ENCODE peak calls at places on chromosomes 16 and 17, in eight cellular contexts. U, Y, M, W, H, P, R and I are unnamed samples. For H3K4me1, the result is how much of the 10 kb centered on the place peaks cover.

GRCh38 chr16:27445502-27446175 is 43.7 kb downstream of the IL21R start:
- DNase-seq in H (peak), Y (no peak), P (no peak), R (peak), W (no peak), U (no peak), M (no peak), I (no peak)

GRCh38 chr16:82633964-82634600 is 7.3 kb downstream of the CDH13 start:
- DNase-seq in W (no peak), H (peak), R (no peak), U (no peak), P (no peak), Y (no peak), M (no peak), I (no peak)

GRCh38 chr16:85376292-85377095 is 236.6 kb upstream of the GSE1 start:
- DNase-seq in H (peak), P (no peak), M (no peak), Y (no peak), W (no peak), R (no peak), U (peak), I (no peak)

GRCh38 chr17:80987941-80988461 is 3.6 kb upstream of the CHMP6 start:
- DNase-seq in Y (no peak), R (peak), W (no peak), H (peak), U (no peak), M (peak), P (no peak), I (no peak)

GRCh38 chr16:48123104-48123788 is 32.5 kb downstream of the ABCC12 start:
- DNase-seq in W (peak), Y (no peak), M (no peak), R (no peak), H (no peak), P (no peak), U (no peak), I (no peak)

GRCh38 chr17:41484920-41485904 is 4.3 kb upstream of the KRT35 start:
- DNase-seq in U (no peak), H (no peak), M (no peak), Y (no peak), R (peak), P (no peak), W (no peak), I (no peak)

GRCh38 chr16:22055881-22056280 is 36.5 kb upstream of the VWA3A start:
- DNase-seq in M (no peak), Y (no peak), H (no peak), U (no peak), P (no peak), R (no peak), W (no peak), I (no peak)

GRCh38 chr17:35368086-35368824 is 5.2 kb downstream of the SLFN11 start:
- DNase-seq in U (peak), P (no peak), R (no peak), W (no peak), H (no peak), M (no peak), Y (peak), I (no peak)

GRCh38 chr17:75828051-75828400 is 16.2 kb downstream of the UNC13D start:
- DNase-seq in Y (no peak), U (no peak), H (no peak), W (no peak), M (peak), R (no peak), P (no peak), I (no peak)

GRCh38 chr16:83162791-83163190 is 536.0 kb downstream of the CDH13 start:
- DNase-seq in R (no peak), H (no peak), P (no peak), Y (no peak), U (no peak), W (no peak), M (no peak), I (no peak)

GRCh38 chr16:2751577-2752034 is 832 bp upstream of the SRRM2 start:
- DNase-seq in H (no peak), M (no peak), R (no peak), W (peak), Y (peak), U (no peak), P (no peak), I (no peak)

GRCh38 chr17:3796110-3796821 is 4.7 kb downstream of the ITGAE start:
- DNase-seq in M (no peak), P (no peak), R (no peak), H (no peak), W (no peak), U (no peak), Y (peak), I (no peak)

GRCh38 chr16:67632415-67633172 is 12.3 kb upstream of the CARMIL2 start:
- DNase-seq in M (no peak), W (no peak), H (no peak), P (no peak), R (no peak), Y (no peak), U (no peak), I (no peak)

GRCh38 chr17:62626719-62627218 is 701 bp upstream of the MRC2 start:
- DNase-seq in Y (no peak), H (peak), M (no peak), W (peak), P (peak), R (peak), U (no peak), I (no peak)

GRCh38 chr17:74862108-74862901 is 2.6 kb upstream of the GRIN2C start:
- DNase-seq in Y (peak), M (no peak), R (peak), U (peak), P (peak), H (peak), W (peak), I (no peak)

GRCh38 chr16:47986031-47986430 is 169.8 kb downstream of the ABCC12 start:
- DNase-seq in W (no peak), R (no peak), P (no peak), Y (no peak), M (no peak), U (no peak), H (no peak), I (no peak)

GRCh38 chr16:57091200-57091989 is 988 bp upstream of the CPNE2 start:
- DNase-seq in P (peak), W (peak), R (peak), Y (peak), U (peak), M (no peak), H (peak), I (no peak)

GRCh38 chr17:41354538-41354937 is 3.9 kb upstream of the KRT33A start:
- DNase-seq in M (no peak), U (no peak), Y (no peak), P (no peak), H (no peak), R (no peak), W (no peak), I (no peak)

GRCh38 chr16:2471016-2471652 is at the start of gene NTN3:
- DNase-seq in R (no peak), P (no peak), M (no peak), U (no peak), W (no peak), H (no peak), Y (no peak), I (no peak)

GRCh38 chr16:47907109-47907508 is 248.7 kb downstream of the ABCC12 start:
- DNase-seq in P (no peak), M (no peak), R (no peak), Y (no peak), H (no peak), U (no peak), W (no peak), I (no peak)

GRCh38 chr17:75843577-75844529 is at the start of gene UNC13D:
- DNase-seq in W (no peak), U (no peak), Y (peak), H (no peak), M (peak), R (no peak), P (no peak), I (no peak)

GRCh38 chr16:87688876-87689815 is 76.6 kb downstream of the KLHDC4 start:
- DNase-seq in U (no peak), R (no peak), M (no peak), W (no peak), P (no peak), H (no peak), Y (no peak), I (no peak)

GRCh38 chr17:60401819-60402218 is 9.9 kb upstream of the USP32 start:
- DNase-seq in Y (no peak), M (no peak), P (no peak), W (no peak), U (no peak), R (no peak), H (no peak), I (no peak)

GRCh38 chr17:72030067-72030899 is 90.5 kb upstream of the SOX9 start:
- DNase-seq in M (no peak), W (peak), U (peak), R (peak), H (no peak), P (no peak), Y (peak), I (no peak)

GRCh38 chr16:18788828-18789514 is 1.2 kb downstream of the RPS15A start:
- DNase-seq in P (no peak), U (no peak), M (no peak), W (no peak), H (no peak), R (no peak), Y (no peak), I (no peak)
- H3K4me1 ChIP-seq in P (half or more), U (under half), M (under half), W (under half), H (under half), R (half or more), Y (under half), I (half or more)

DNA sequence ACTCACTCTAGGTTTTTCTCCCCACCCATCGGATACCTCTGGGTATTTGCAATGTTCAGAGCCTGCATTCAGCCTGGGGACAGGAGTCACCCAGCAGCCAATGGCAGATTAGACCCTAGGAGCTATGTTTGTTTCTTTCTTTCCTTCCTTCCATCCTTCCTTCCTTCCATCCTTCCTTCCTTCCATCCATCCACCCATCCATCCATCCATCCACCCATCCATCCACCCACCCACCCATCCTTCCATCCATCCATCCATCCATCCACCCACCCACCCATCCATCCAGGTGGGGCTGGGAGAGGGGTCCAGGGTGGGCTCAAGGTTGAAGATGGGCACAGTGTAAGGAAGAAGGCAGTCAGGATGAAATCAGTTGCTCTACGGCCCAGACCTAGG is 39.9 kb downstream of the TIMM22 start:
- DNase-seq in W (no peak), Y (no peak), R (no peak), P (no peak), U (no peak), M (no peak), H (no peak), I (no peak)
- H3K4me1 ChIP-seq in W (under half), Y (under half), R (under half), P (half or more), U (under half), M (under half), H (under half), I (under half)

GRCh38 chr16:71210-71539 is 1.3 kb downstream of the RHBDF1 start:
- DNase-seq in W (no peak), P (no peak), H (no peak), M (no peak), R (no peak), Y (no peak), U (no peak), I (no peak)

GRCh38 chr16:74437-75318 is 2.2 kb upstream of the RHBDF1 start:
- DNase-seq in H (no peak), R (no peak), U (no peak), P (no peak), W (no peak), Y (no peak), M (no peak), I (no peak)

GRCh38 chr16:74025-74424 is 1.6 kb upstream of the RHBDF1 start:
- DNase-seq in P (no peak), M (no peak), W (no peak), R (no peak), H (no peak), U (no peak), Y (no peak), I (no peak)

GRCh38 chr16:71540-72341 is 690 bp downstream of the RHBDF1 start:
- DNase-seq in W (peak), U (peak), H (peak), P (peak), R (peak), M (peak), Y (peak), I (no peak)

GRCh38 chr16:72561-73537 is at the start of gene RHBDF1:
- DNase-seq in U (peak), W (peak), P (no peak), Y (peak), H (no peak), R (peak), M (no peak), I (no peak)
- H3K4me1 ChIP-seq in U (under half), W (under half), P (half or more), Y (half or more), H (half or more), R (half or more), M (half or more), I (half or more)

GRCh38 chr17:78559024-78559423 is 18.2 kb downstream of the DNAH17 start:
- DNase-seq in U (no peak), M (no peak), H (no peak), R (no peak), P (no peak), Y (no peak), W (no peak), I (no peak)

GRCh38 chr17:78559749-78560368 is 17.3 kb downstream of the DNAH17 start:
- DNase-seq in M (no peak), Y (no peak), W (no peak), U (no peak), R (peak), P (no peak), H (no peak), I (no peak)

GRCh38 chr17:78562734-78563133 is 14.5 kb downstream of the DNAH17 start:
- DNase-seq in H (no peak), W (no peak), R (no peak), P (no peak), M (no peak), Y (no peak), U (no peak), I (no peak)

GRCh38 chr17:78561166-78561565 is 16.0 kb downstream of the DNAH17 start:
- DNase-seq in W (no peak), U (no peak), H (no peak), R (no peak), M (no peak), P (no peak), Y (no peak), I (no peak)

GRCh38 chr17:78560731-78561130 is 16.5 kb downstream of the DNAH17 start:
- DNase-seq in W (no peak), R (no peak), U (no peak), P (no peak), H (no peak), Y (no peak), M (no peak), I (no peak)
- H3K4me1 ChIP-seq in W (under half), R (under half), U (under half), P (under half), H (under half), Y (under half), M (under half), I (under half)

GRCh38 chr17:17736205-17737183 is 55.2 kb downstream of the RAI1 start:
- DNase-seq in M (no peak), U (no peak), P (no peak), W (no peak), R (no peak), Y (no peak), H (no peak), I (no peak)

GRCh38 chr17:17729620-17730249 is 48.5 kb downstream of the RAI1 start:
- DNase-seq in M (no peak), H (no peak), W (peak), Y (peak), R (no peak), P (no peak), U (no peak), I (no peak)

GRCh38 chr17:17730250-17730935 is 49.1 kb downstream of the RAI1 start:
- DNase-seq in P (no peak), Y (no peak), W (no peak), M (no peak), H (no peak), U (no peak), R (no peak), I (no peak)

GRCh38 chr17:17732444-17732843 is 51.2 kb downstream of the RAI1 start:
- DNase-seq in H (no peak), U (no peak), Y (no peak), R (no peak), W (no peak), M (no peak), P (no peak), I (no peak)

GRCh38 chr17:17732892-17733670 is 51.8 kb downstream of the RAI1 start:
- DNase-seq in P (no peak), M (no peak), R (no peak), U (no peak), H (no peak), Y (no peak), W (no peak), I (no peak)
- H3K4me1 ChIP-seq in P (half or more), M (half or more), R (under half), U (under half), H (under half), Y (under half), W (half or more), I (half or more)

DNA sequence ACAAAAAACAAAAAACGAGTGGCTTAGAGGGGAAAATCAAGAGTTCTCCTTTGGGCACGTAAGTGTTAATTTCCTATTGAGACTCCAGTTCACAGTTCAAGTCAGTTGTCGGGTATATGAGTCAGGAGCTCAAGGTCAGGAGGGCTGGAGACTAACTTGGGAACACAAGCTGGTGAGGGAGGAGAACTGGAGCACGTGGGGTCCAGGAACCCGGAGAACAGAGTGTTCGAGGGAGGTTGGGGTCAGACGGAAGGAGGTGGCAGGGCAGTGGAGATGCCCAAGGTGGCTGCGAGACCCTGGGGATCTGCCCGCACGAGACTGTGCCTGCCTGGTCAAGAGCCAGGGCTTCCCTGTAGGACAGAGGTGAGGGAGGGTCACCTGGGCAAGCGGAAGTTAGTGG is 12.0 kb downstream of the ALDH3A1 start:
- DNase-seq in M (no peak), R (peak), U (no peak), W (no peak), Y (no peak), H (no peak), P (no peak), I (no peak)
- H3K4me1 ChIP-seq in M (under half), R (under half), U (under half), W (half or more), Y (under half), H (under half), P (under half), I (under half)

DNA sequence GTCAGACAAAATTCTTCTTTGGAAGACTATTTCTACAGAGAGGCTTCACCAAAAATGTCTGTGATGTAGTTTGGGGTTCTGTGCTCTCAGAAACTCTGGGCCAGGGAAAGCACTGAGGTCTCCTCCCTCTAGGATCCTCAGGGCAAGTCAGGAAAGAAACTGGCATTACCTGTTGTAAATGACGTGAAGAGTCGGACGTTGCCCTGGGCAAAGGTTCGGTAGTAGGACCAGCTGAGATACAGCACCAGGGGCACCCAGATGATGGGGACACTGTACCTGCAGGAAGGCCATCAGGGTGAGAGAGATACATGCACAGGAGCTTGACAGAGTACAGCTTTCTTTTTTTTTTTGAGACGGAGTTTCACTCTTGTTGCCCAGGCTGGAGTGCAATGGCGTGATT is 25.4 kb upstream of the MLKL start:
- DNase-seq in M (no peak), H (no peak), U (no peak), P (no peak), R (no peak), Y (peak), W (no peak), I (no peak)
- H3K4me1 ChIP-seq in M (under half), H (under half), U (under half), P (under half), R (under half), Y (under half), W (under half), I (under half)

GRCh38 chr17:42517516-42517915 is 18.5 kb upstream of the NAGLU start:
- DNase-seq in W (peak), H (peak), P (peak), U (peak), Y (peak), M (peak), R (peak), I (no peak)
- H3K4me1 ChIP-seq in W (half or more), H (half or more), P (half or more), U (under half), Y (half or more), M (half or more), R (half or more), I (half or more)